ENCODE peak calls at places on chromosome 5, in eight cellular contexts. H is WERI-Rb-1, F is lower lobe of right lung, S is ELR, L is psoas muscle, K is GM23248, V is Kasumi-1, U is suprapubic skin. D is an unnamed sample.

GRCh38 chr5:124806026-124806856 is 59.8 kb upstream of the ZNF608 start:
- DNase-seq in F (peak), L (peak), V (no peak), K (peak), H (peak), U (no peak), S (no peak), D (no peak)

GRCh38 chr5:115461506-115462290 is 82.9 kb downstream of the FEM1C start:
- DNase-seq in S (peak), V (no peak), H (no peak), F (no peak), U (no peak), L (no peak), K (peak), D (no peak)

GRCh38 chr5:113434889-113435288 is at the start of gene TSSK1B:
- DNase-seq in S (no peak), L (no peak), H (no peak), U (no peak), F (no peak), K (no peak), V (no peak), D (no peak)

GRCh38 chr5:36161317-36161716 is 9.4 kb downstream of the SKP2 start:
- DNase-seq in H (no peak), F (no peak), K (no peak), V (no peak), L (no peak), U (no peak), S (no peak), D (no peak)

GRCh38 chr5:14557840-14558239 is 23.8 kb upstream of the OTULINL start:
- DNase-seq in K (no peak), S (no peak), F (no peak), U (no peak), L (no peak), V (no peak), H (no peak), D (no peak)

GRCh38 chr5:96778409-96778808 is 29.3 kb downstream of the ERAP1 start:
- DNase-seq in H (no peak), F (no peak), L (no peak), U (no peak), K (no peak), S (no peak), V (no peak), D (no peak)

GRCh38 chr5:151676719-151677118 is 10.0 kb downstream of the SPARC start:
- DNase-seq in V (no peak), L (no peak), U (no peak), S (no peak), H (no peak), K (peak), F (no peak), D (no peak)

GRCh38 chr5:98940586-98940985 is 11.8 kb upstream of the CHD1 start:
- DNase-seq in V (no peak), F (no peak), H (no peak), U (no peak), L (no peak), K (peak), S (no peak), D (no peak)

GRCh38 chr5:111530298-111530740 is 18.0 kb upstream of the STARD4 start:
- DNase-seq in S (peak), U (peak), H (no peak), V (peak), F (peak), K (peak), L (peak), D (peak)

GRCh38 chr5:111563041-111563822 is 50.9 kb upstream of the STARD4 start:
- DNase-seq in L (no peak), F (no peak), U (no peak), S (peak), H (no peak), V (no peak), K (peak), D (no peak)

GRCh38 chr5:91670565-91670964 is 287.4 kb upstream of the ARRDC3 start:
- DNase-seq in U (no peak), V (no peak), L (no peak), S (no peak), K (no peak), F (no peak), H (peak), D (no peak)

GRCh38 chr5:152560508-152561137 is 155.5 kb upstream of the NMUR2 start:
- DNase-seq in H (peak), V (peak), F (no peak), U (no peak), L (peak), S (peak), K (peak), D (no peak)

GRCh38 chr5:119470851-119471451 is 18.7 kb downstream of the HSD17B4 start:
- DNase-seq in F (no peak), S (peak), K (peak), V (peak), L (no peak), U (no peak), H (peak), D (no peak)

GRCh38 chr5:106142131-106142530 is 1528.6 kb downstream of the EFNA5 start:
- DNase-seq in K (no peak), U (no peak), H (no peak), L (no peak), F (no peak), S (no peak), V (no peak), D (no peak)

GRCh38 chr5:153659337-153659736 is 168.9 kb downstream of the GRIA1 start:
- DNase-seq in L (no peak), S (peak), K (peak), V (no peak), H (no peak), F (no peak), U (no peak), D (no peak)

GRCh38 chr5:15711881-15712280 is 211.9 kb downstream of the FBXL7 start:
- DNase-seq in H (no peak), U (no peak), K (no peak), S (no peak), V (no peak), L (no peak), F (no peak), D (no peak)

GRCh38 chr5:149865746-149866145 is 78.8 kb downstream of the PDE6A start:
- DNase-seq in F (no peak), S (no peak), H (no peak), V (no peak), U (peak), L (no peak), K (no peak), D (no peak)

GRCh38 chr5:71693828-71694427 is 25.1 kb upstream of the CARTPT start:
- DNase-seq in U (no peak), K (no peak), V (no peak), F (no peak), L (no peak), H (no peak), S (no peak), D (no peak)

GRCh38 chr5:94983861-94984535 is 300.9 kb downstream of the MCTP1 start:
- DNase-seq in U (no peak), S (peak), H (no peak), V (no peak), K (peak), F (no peak), L (no peak), D (no peak)

GRCh38 chr5:57172466-57172961 is 1.3 kb upstream of the GPBP1 start:
- DNase-seq in H (no peak), K (peak), V (peak), U (no peak), S (peak), L (no peak), F (no peak), D (no peak)

GRCh38 chr5:68267044-68267443 is 51.5 kb downstream of the PIK3R1 start:
- DNase-seq in K (no peak), F (no peak), H (peak), L (no peak), V (no peak), U (no peak), S (no peak), D (no peak)

GRCh38 chr5:156883316-156883875 is 33.3 kb downstream of the PPP1R2B start:
- DNase-seq in V (no peak), L (no peak), F (no peak), U (no peak), H (no peak), S (no peak), K (no peak), D (no peak)

GRCh38 chr5:57422341-57422740 is 60.3 kb downstream of the ACTBL2 start:
- DNase-seq in V (no peak), U (no peak), K (no peak), H (no peak), S (no peak), F (no peak), L (no peak), D (no peak)

GRCh38 chr5:176134529-176135223 is 103.5 kb upstream of the SIMC1 start:
- DNase-seq in S (no peak), U (no peak), L (no peak), F (no peak), H (no peak), K (no peak), V (no peak), D (no peak)

GRCh38 chr5:146633273-146633672 is 117.3 kb upstream of the GPR151 start:
- DNase-seq in V (no peak), H (peak), L (no peak), U (no peak), S (no peak), K (no peak), F (no peak), D (no peak)

GRCh38 chr5:134227786-134228185 is 1.9 kb upstream of the PPP2CA start:
- DNase-seq in F (no peak), K (no peak), H (no peak), U (no peak), L (no peak), S (no peak), V (no peak), D (no peak)

GRCh38 chr5:157821822-157822622 is 36.9 kb downstream of the CLINT1 start:
- DNase-seq in U (no peak), V (no peak), K (peak), F (no peak), S (peak), H (no peak), L (no peak), D (no peak)

GRCh38 chr5:73960023-73960422 is 334.0 kb downstream of the ARHGEF28 start:
- DNase-seq in H (no peak), U (no peak), F (no peak), K (no peak), V (no peak), S (no peak), L (no peak), D (no peak)

GRCh38 chr5:93893050-93893449 is 151.7 kb upstream of the POU5F2 start:
- DNase-seq in U (no peak), V (no peak), L (no peak), S (no peak), H (no peak), K (no peak), F (no peak), D (no peak)

GRCh38 chr5:65871182-65871581 is 55.2 kb upstream of the ERBIN start:
- DNase-seq in F (no peak), K (peak), L (no peak), V (no peak), U (no peak), S (peak), H (no peak), D (no peak)

GRCh38 chr5:78361226-78361993 is 993 bp downstream of the SCAMP1 start:
- DNase-seq in U (no peak), V (peak), K (peak), L (no peak), H (peak), F (no peak), S (peak), D (no peak)

GRCh38 chr5:107389769-107390168 is 281.0 kb downstream of the EFNA5 start:
- DNase-seq in V (peak), H (no peak), K (no peak), L (no peak), S (no peak), U (no peak), F (no peak), D (no peak)

GRCh38 chr5:135883441-135883840 is 12.2 kb downstream of the IL9 start:
- DNase-seq in F (no peak), H (peak), K (no peak), S (peak), L (no peak), U (peak), V (peak), D (no peak)

GRCh38 chr5:6365142-6365976 is 13.0 kb downstream of the MED10 start:
- DNase-seq in L (no peak), V (no peak), S (peak), F (no peak), U (no peak), K (peak), H (no peak), D (no peak)

GRCh38 chr5:154395407-154396106 is 50.2 kb upstream of the SAP30L start:
- DNase-seq in V (no peak), K (no peak), S (peak), U (no peak), F (no peak), H (no peak), L (peak), D (no peak)

GRCh38 chr5:31364881-31365636 is 166.8 kb downstream of the DROSHA start:
- DNase-seq in F (no peak), V (no peak), K (peak), S (peak), H (no peak), U (no peak), L (no peak), D (no peak)